ENCODE peak calls at places on chromosomes 7 and 10, in six cellular contexts. W is GM23338, B is upper lobe of left lung, C is SK-N-SH, T is HCT116, G is HepG2. Y is an unnamed sample.

GRCh38 chr10:128297709-128298457 is 171.7 kb upstream of the MKI67 start:
- DNase-seq in W (no peak), B (no peak), C (no peak), T (no peak), G (no peak), Y (no peak)

GRCh38 chr10:16909961-16910794 is 93.0 kb upstream of the RSU1 start:
- DNase-seq in W (no peak), B (no peak), C (no peak), T (no peak), G (no peak), Y (no peak)

GRCh38 chr10:130301026-130301892 is 165.1 kb downstream of the GLRX3 start:
- DNase-seq in W (no peak), B (no peak), C (no peak), T (no peak), G (no peak), Y (no peak)

GRCh38 chr7:22564511-22565045 is 64.6 kb upstream of the STEAP1B start:
- DNase-seq in W (no peak), B (no peak), C (no peak), T (no peak), G (no peak), Y (no peak)

GRCh38 chr7:50799873-50800272 is 17.2 kb upstream of the GRB10 start:
- DNase-seq in W (no peak), B (no peak), C (no peak), T (no peak), G (no peak), Y (no peak)

GRCh38 chr7:36977878-36978277 is 253.6 kb upstream of the AOAH start:
- DNase-seq in W (no peak), B (no peak), C (no peak), T (no peak), G (peak), Y (no peak)

GRCh38 chr10:69057261-69057950 is 30.5 kb upstream of the SRGN start:
- DNase-seq in W (peak), B (peak), C (no peak), T (no peak), G (peak), Y (no peak)

GRCh38 chr10:127462643-127463295 is 86.3 kb upstream of the NPS start:
- DNase-seq in W (no peak), B (no peak), C (no peak), T (no peak), G (peak), Y (no peak)

GRCh38 chr7:38731195-38731594 is 100.0 kb upstream of the AMPH start:
- DNase-seq in W (no peak), B (no peak), C (no peak), T (no peak), G (no peak), Y (no peak)

GRCh38 chr10:103757531-103758293 is 97.7 kb downstream of the SH3PXD2A start:
- DNase-seq in W (peak), B (peak), C (no peak), T (no peak), G (no peak), Y (peak)

GRCh38 chr7:66279912-66280311 is 74.8 kb downstream of the TPST1 start:
- DNase-seq in W (no peak), B (no peak), C (no peak), T (no peak), G (no peak), Y (no peak)

GRCh38 chr7:26284995-26285632 is 6.5 kb upstream of the SNX10 start:
- DNase-seq in W (peak), B (no peak), C (peak), T (peak), G (peak), Y (no peak)

GRCh38 chr7:117090820-117091219 is 137.5 kb downstream of the ST7 start:
- DNase-seq in W (no peak), B (peak), C (no peak), T (no peak), G (no peak), Y (no peak)

GRCh38 chr7:98276241-98276761 is 5.2 kb upstream of the BRI3 start:
- DNase-seq in W (no peak), B (peak), C (no peak), T (no peak), G (peak), Y (no peak)
- TF ChIP-seq POLR2AphosphoS5 in W (no peak), B (peak), C (no peak), T (no peak), G (no peak), Y (no peak)

GRCh38 chr10:12617205-12618175 is 268.1 kb downstream of the CAMK1D start:
- DNase-seq in W (no peak), B (no peak), C (no peak), T (no peak), G (no peak), Y (no peak)
- TF ChIP-seq POLR2AphosphoS5 in W (no peak), B (no peak), C (no peak), T (no peak), G (no peak), Y (no peak)

DNA sequence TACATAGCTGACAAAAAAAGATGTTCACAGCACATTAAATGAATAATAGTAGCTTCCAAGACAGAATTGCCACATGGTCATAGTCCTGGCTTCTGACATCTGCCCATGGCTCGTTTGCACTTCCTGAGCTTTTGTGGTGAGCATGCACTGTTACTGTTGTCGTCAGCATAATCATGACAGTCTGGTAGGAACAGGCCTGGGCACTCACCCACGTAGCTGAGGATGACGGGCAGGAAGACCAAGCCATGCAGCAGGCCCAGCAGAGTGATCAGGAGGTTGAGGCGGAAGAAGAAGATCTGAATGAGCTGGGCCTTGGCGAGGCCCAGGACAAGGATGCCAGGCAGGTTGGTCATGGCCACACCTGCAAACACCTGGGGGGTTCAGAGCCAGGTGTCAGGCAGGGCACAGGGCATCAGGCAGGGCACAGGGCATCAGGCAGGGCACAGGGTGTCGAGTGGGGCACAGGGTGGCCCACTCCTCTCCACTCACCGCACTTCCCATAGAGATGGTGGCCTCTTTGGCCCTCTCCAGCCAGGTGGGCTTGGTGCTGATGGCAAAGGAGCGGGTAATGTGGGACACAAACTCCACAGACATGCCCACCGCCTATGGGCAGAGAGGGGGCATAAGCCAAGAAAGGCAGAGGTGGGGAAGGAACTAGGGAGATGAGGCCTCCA is 25.3 kb upstream of the NUDCD3 start:
- DNase-seq in W (no peak), B (no peak), C (no peak), T (no peak), G (no peak), Y (no peak)
- TF ChIP-seq POLR2AphosphoS5 in W (no peak), B (no peak), C (no peak), T (no peak), G (no peak), Y (no peak)

GRCh38 chr7:79258826-79259225 is 194.6 kb downstream of the MAGI2 start:
- DNase-seq in W (no peak), B (no peak), C (no peak), T (no peak), G (no peak), Y (no peak)
- TF ChIP-seq POLR2AphosphoS5 in W (no peak), B (no peak), C (no peak), T (no peak), G (no peak), Y (no peak)

GRCh38 chr10:4721994-4722753 is 103.8 kb upstream of the AKR1E2 start:
- DNase-seq in W (no peak), B (no peak), C (no peak), T (no peak), G (no peak), Y (no peak)
- TF ChIP-seq POLR2AphosphoS5 in W (no peak), B (no peak), C (no peak), T (no peak), G (no peak), Y (no peak)

GRCh38 chr7:129612112-129613015 is 844 bp downstream of the NRF1 start:
- DNase-seq in W (peak), B (peak), C (peak), T (no peak), G (no peak), Y (peak)
- TF ChIP-seq POLR2AphosphoS5 in W (no peak), B (no peak), C (no peak), T (no peak), G (no peak), Y (no peak)